ENCODE peak calls at places on chromosome 7, in five cellular contexts. V is AG09309, K is endothelial cell, D is HL-60, X is GM13976. L is an unnamed sample.

GRCh38 chr7:95788288-95788687 is 15.9 kb downstream of the DYNC1I1 start:
- DNase-seq in V (no peak), K (no peak), D (no peak), X (no peak), L (no peak)

GRCh38 chr7:2321020-2321419 is 6.8 kb upstream of the SNX8 start:
- DNase-seq in V (no peak), K (no peak), D (no peak), X (no peak), L (no peak)

GRCh38 chr7:29970158-29970557 is 19.4 kb downstream of the SCRN1 start:
- DNase-seq in V (no peak), K (no peak), D (no peak), X (no peak), L (no peak)

GRCh38 chr7:52540041-52540440 is 495.4 kb upstream of the POM121L12 start:
- DNase-seq in V (no peak), K (no peak), D (no peak), X (no peak), L (peak; percentile 2)

GRCh38 chr7:78099715-78100477 is 301.3 kb downstream of the PHTF2 start:
- DNase-seq in V (peak; percentile 84), K (no peak), D (no peak), X (no peak), L (no peak)

GRCh38 chr7:79461660-79462059 is 8.2 kb upstream of the MAGI2 start:
- DNase-seq in V (no peak), K (no peak), D (no peak), X (no peak), L (no peak)

GRCh38 chr7:26159243-26159642 is 7.2 kb downstream of the NFE2L3 start:
- DNase-seq in V (no peak), K (no peak), D (no peak), X (no peak), L (no peak)

GRCh38 chr7:49773082-49773938 is at the start of gene VWC2:
- DNase-seq in V (no peak), K (peak; percentile 33), D (no peak), X (peak; percentile 44), L (no peak)

GRCh38 chr7:69564454-69565417 is 33.5 kb upstream of the AUTS2 start:
- DNase-seq in V (no peak), K (no peak), D (no peak), X (no peak), L (no peak)

GRCh38 chr7:42345478-42346299 is 108.7 kb upstream of the GLI3 start:
- DNase-seq in V (no peak), K (no peak), D (no peak), X (no peak), L (no peak)

GRCh38 chr7:1063361-1063760 is 19.0 kb downstream of the GPR146 start:
- DNase-seq in V (no peak), K (no peak), D (no peak), X (no peak), L (no peak)

GRCh38 chr7:1062296-1063294 is 18.2 kb downstream of the GPR146 start:
- DNase-seq in V (no peak), K (no peak), D (no peak), X (peak; percentile 90), L (no peak)

GRCh38 chr7:1059200-1060091 is 15.1 kb downstream of the GPR146 start:
- DNase-seq in V (no peak), K (peak; percentile 62), D (no peak), X (no peak), L (peak; percentile 30)

GRCh38 chr7:1060315-1061080 is 16.2 kb downstream of the GPR146 start:
- DNase-seq in V (no peak), K (no peak), D (no peak), X (no peak), L (no peak)

GRCh38 chr7:1061180-1061579 is 16.8 kb downstream of the GPR146 start:
- DNase-seq in V (no peak), K (no peak), D (no peak), X (no peak), L (no peak)
- TF ChIP-seq CTCF in V (no peak), K (no peak), D (no peak), X (no peak), L (no peak)

DNA sequence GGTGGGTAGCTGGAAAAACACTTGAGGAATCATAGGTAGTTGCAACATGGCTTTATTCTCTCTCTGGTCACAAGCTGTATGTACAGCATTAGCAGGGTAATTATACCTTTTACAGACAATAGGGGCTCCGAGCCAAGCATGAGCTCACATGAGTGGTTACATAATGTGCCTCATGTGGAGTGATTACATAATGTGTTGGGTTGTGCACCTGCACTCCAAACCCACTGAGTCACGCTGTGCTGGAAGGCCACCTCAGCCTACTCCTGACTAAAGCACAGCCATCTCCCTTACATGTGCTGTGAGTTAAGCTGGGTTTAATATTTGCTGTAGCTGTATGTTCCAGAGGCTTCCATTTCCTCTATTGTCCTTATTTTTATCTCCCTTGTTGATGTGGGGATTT is 348.7 kb upstream of the SEMA3C start:
- DNase-seq in V (no peak), K (no peak), D (no peak), X (no peak), L (no peak)
- TF ChIP-seq CTCF in V (no peak), K (no peak), D (no peak), X (no peak), L (no peak)

GRCh38 chr7:158369866-158370265 is 217.8 kb downstream of the PTPRN2 start:
- DNase-seq in V (no peak), K (no peak), D (no peak), X (no peak), L (no peak)

GRCh38 chr7:158372400-158373302 is 215.0 kb downstream of the PTPRN2 start:
- DNase-seq in V (no peak), K (no peak), D (no peak), X (no peak), L (no peak)

GRCh38 chr7:158373761-158374545 is 213.7 kb downstream of the PTPRN2 start:
- DNase-seq in V (no peak), K (no peak), D (no peak), X (no peak), L (no peak)

GRCh38 chr7:158369290-158369689 is 218.3 kb downstream of the PTPRN2 start:
- DNase-seq in V (no peak), K (no peak), D (no peak), X (no peak), L (no peak)

DNA sequence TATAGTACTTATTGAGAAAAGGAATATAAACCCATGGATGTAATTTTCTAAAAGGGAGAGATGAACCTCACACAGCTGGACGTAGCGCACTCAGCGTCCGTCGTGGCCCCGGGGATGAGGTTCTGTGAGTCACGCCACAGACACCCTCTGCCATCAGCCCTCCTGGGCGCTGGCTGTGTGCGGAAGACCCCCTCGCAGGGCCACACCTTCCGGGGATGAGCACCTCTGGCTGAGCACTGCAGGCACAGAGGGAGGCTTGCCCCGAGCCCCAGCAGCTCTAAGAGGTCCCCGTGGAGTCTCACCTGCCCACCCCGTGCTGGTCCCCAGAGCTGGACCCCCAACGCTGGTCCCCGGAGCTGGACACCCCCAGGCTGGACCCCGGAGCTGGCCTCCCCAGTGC is 215.8 kb downstream of the PTPRN2 start:
- DNase-seq in V (no peak), K (no peak), D (no peak), X (no peak), L (no peak)
- TF ChIP-seq CTCF in V (no peak), K (no peak), D (no peak), X (no peak), L (no peak)

DNA sequence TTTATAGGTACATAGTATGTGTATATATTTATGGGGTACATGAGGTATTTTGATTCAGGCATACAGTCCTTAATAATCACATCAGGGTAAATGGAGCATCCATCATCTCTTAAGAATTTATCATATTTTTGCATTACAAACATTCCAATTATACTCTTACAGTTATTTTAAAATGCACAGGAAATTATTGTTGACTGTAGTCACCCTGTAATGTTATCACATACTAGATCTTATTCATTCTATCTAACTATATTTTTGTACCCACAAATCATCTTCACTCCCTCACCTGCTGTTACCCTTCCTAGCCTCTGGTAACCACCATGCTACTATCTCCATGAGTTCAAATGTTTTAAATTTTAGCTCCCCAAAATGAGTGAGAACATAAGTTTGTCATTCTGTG is 56.3 kb upstream of the FAM3C start:
- DNase-seq in V (no peak), K (no peak), D (no peak), X (no peak), L (no peak)
- TF ChIP-seq CTCF in V (no peak), K (no peak), D (no peak), X (no peak), L (no peak)

DNA sequence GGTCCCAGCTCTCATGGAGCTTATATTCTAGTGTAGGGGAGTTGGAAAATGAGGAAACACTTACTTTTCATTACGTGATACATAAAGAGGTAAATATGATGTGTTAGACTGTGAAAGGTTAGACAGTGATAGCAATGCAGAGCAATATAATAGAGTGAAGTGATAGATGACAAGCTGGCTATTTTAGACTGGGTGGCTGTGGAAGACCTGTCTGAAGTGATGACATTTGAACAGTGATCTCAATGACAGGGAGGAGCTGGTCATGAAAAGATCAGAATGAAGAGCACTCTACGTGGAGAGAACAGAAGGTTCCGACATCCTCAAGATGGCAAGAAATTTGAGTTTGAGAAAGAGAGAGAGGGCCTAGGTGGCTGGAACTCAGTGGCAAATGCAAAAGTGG is 118.9 kb upstream of the MKLN1 start:
- DNase-seq in V (no peak), K (no peak), D (no peak), X (no peak), L (no peak)
- TF ChIP-seq CTCF in V (no peak), K (no peak), D (no peak), X (no peak), L (no peak)

DNA sequence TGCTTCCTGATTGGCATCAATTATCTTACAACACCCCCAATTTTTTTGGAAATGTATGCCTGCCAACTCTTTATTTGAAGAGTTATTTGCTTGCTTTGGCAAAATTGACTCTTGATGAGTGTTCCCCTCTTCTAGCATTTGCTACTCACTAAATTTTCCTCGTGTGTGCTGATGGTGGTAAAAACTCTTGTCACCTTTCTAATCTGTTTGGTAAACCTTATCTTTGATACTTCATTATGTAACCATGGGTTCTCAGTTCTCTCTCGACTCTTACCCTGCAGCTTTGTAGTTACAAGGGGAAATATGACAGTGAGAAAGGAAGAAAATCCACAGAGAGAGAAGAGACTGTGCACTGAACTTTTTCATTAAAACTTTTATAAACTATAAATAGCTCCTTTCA is 102.5 kb downstream of the CDK14 start:
- DNase-seq in V (no peak), K (no peak), D (no peak), X (no peak), L (no peak)
- TF ChIP-seq CTCF in V (no peak), K (no peak), D (no peak), X (no peak), L (no peak)

GRCh38 chr7:44107961-44108767 is 4.0 kb downstream of the AEBP1 start:
- DNase-seq in V (no peak), K (no peak), D (no peak), X (no peak), L (no peak)
- TF ChIP-seq CTCF in V (no peak), K (no peak), D (no peak), X (no peak), L (no peak)

GRCh38 chr7:20647908-20648776 is 32.7 kb downstream of the ABCB5 start:
- DNase-seq in V (no peak), K (peak; percentile 49), D (no peak), X (no peak), L (peak; percentile 16)
- TF ChIP-seq CTCF in V (peak; percentile 33), K (peak; percentile 53), D (peak; percentile 8), X (no peak), L (no peak)

GRCh38 chr7:40700653-40701475 is 566.1 kb downstream of the SUGCT start:
- DNase-seq in V (peak; percentile 81), K (no peak), D (no peak), X (no peak), L (peak; percentile 73)
- TF ChIP-seq CTCF in V (no peak), K (no peak), D (no peak), X (no peak), L (peak; percentile 16)